ENCODE peak calls at places on chromosomes 4 and X, in nine cellular contexts. One of them, this sample, is unnamed.

GRCh38 chr4:16245241-16245640 is 19.0 kb upstream of the TAPT1 start:
- DNase-seq in T-helper 2 cell: no peak
- DNase-seq in lung microvascular endothelial cell: no peak
- DNase-seq in skeletal muscle cell: no peak
- DNase-seq in activated CD8-positive, alpha-beta memory T cell treated with anti-CD3 and anti-CD28 coated beads for 4 hours: no peak
- DNase-seq in NCI-H1092: no peak
- DNase-seq in PC-3: no peak
- DNase-seq in activated T-cell treated with anti-CD3 and anti-CD28 coated beads for 24 hours: no peak
- DNase-seq in NCI-H524: no peak
- DNase-seq in this sample: no peak

GRCh38 chr4:95095352-95095974 is 337.7 kb downstream of the BMPR1B start:
- DNase-seq in NCI-H524: peak; percentile 22
- DNase-seq in PC-3: peak; percentile 71
- DNase-seq in skeletal muscle cell: peak; percentile 25
- DNase-seq in activated T-cell treated with anti-CD3 and anti-CD28 coated beads for 24 hours: no peak
- DNase-seq in NCI-H1092: no peak
- DNase-seq in lung microvascular endothelial cell: peak; percentile 13
- DNase-seq in activated CD8-positive, alpha-beta memory T cell treated with anti-CD3 and anti-CD28 coated beads for 4 hours: no peak
- DNase-seq in T-helper 2 cell: no peak
- DNase-seq in this sample: no peak

GRCh38 chrX:29535212-29536162 is 679.9 kb upstream of the MAGEB2 start:
- DNase-seq in NCI-H1092: no peak
- DNase-seq in PC-3: peak; percentile 58
- DNase-seq in activated CD8-positive, alpha-beta memory T cell treated with anti-CD3 and anti-CD28 coated beads for 4 hours: no peak
- DNase-seq in activated T-cell treated with anti-CD3 and anti-CD28 coated beads for 24 hours: no peak
- DNase-seq in NCI-H524: no peak
- DNase-seq in T-helper 2 cell: no peak
- DNase-seq in skeletal muscle cell: no peak
- DNase-seq in lung microvascular endothelial cell: peak; percentile 40
- DNase-seq in this sample: no peak

GRCh38 chrX:17022205-17022604 is 75.7 kb downstream of the REPS2 start:
- DNase-seq in activated CD8-positive, alpha-beta memory T cell treated with anti-CD3 and anti-CD28 coated beads for 4 hours: no peak
- DNase-seq in activated T-cell treated with anti-CD3 and anti-CD28 coated beads for 24 hours: no peak
- DNase-seq in skeletal muscle cell: no peak
- DNase-seq in NCI-H524: peak; percentile 94
- DNase-seq in NCI-H1092: no peak
- DNase-seq in T-helper 2 cell: no peak
- DNase-seq in lung microvascular endothelial cell: peak; percentile 19
- DNase-seq in PC-3: no peak
- DNase-seq in this sample: no peak

GRCh38 chr4:2961411-2962098 is 1.7 kb downstream of the NOP14 start:
- DNase-seq in NCI-H524: peak; percentile 27
- DNase-seq in lung microvascular endothelial cell: no peak
- DNase-seq in T-helper 2 cell: no peak
- DNase-seq in skeletal muscle cell: no peak
- DNase-seq in activated T-cell treated with anti-CD3 and anti-CD28 coated beads for 24 hours: no peak
- DNase-seq in activated CD8-positive, alpha-beta memory T cell treated with anti-CD3 and anti-CD28 coated beads for 4 hours: no peak
- DNase-seq in PC-3: no peak
- DNase-seq in NCI-H1092: no peak
- DNase-seq in this sample: no peak

GRCh38 chr4:165208741-165209388 is 1.5 kb downstream of the KLHL2 start:
- DNase-seq in activated T-cell treated with anti-CD3 and anti-CD28 coated beads for 24 hours: no peak
- DNase-seq in lung microvascular endothelial cell: peak; percentile 36
- DNase-seq in activated CD8-positive, alpha-beta memory T cell treated with anti-CD3 and anti-CD28 coated beads for 4 hours: peak; percentile 8
- DNase-seq in PC-3: peak; percentile 29
- DNase-seq in NCI-H1092: peak; percentile 52
- DNase-seq in skeletal muscle cell: no peak
- DNase-seq in T-helper 2 cell: no peak
- DNase-seq in NCI-H524: no peak
- DNase-seq in this sample: no peak

GRCh38 chrX:1466971-1467561 is 14.4 kb upstream of the ASMTL start:
- DNase-seq in activated T-cell treated with anti-CD3 and anti-CD28 coated beads for 24 hours: no peak
- DNase-seq in NCI-H524: no peak
- DNase-seq in T-helper 2 cell: peak; percentile 71
- DNase-seq in lung microvascular endothelial cell: no peak
- DNase-seq in NCI-H1092: no peak
- DNase-seq in skeletal muscle cell: no peak
- DNase-seq in activated CD8-positive, alpha-beta memory T cell treated with anti-CD3 and anti-CD28 coated beads for 4 hours: no peak
- DNase-seq in PC-3: no peak
- DNase-seq in this sample: peak; percentile 67

GRCh38 chr4:52976523-52977230 is 114.6 kb downstream of the RASL11B start:
- DNase-seq in lung microvascular endothelial cell: no peak
- DNase-seq in T-helper 2 cell: no peak
- DNase-seq in PC-3: no peak
- DNase-seq in activated T-cell treated with anti-CD3 and anti-CD28 coated beads for 24 hours: no peak
- DNase-seq in NCI-H1092: no peak
- DNase-seq in NCI-H524: no peak
- DNase-seq in skeletal muscle cell: no peak
- DNase-seq in activated CD8-positive, alpha-beta memory T cell treated with anti-CD3 and anti-CD28 coated beads for 4 hours: no peak
- DNase-seq in this sample: no peak

GRCh38 chr4:182925298-182925738 is 8.1 kb upstream of the DCTD start:
- DNase-seq in activated T-cell treated with anti-CD3 and anti-CD28 coated beads for 24 hours: peak; percentile 24
- DNase-seq in PC-3: peak; percentile 77
- DNase-seq in lung microvascular endothelial cell: peak; percentile 74
- DNase-seq in activated CD8-positive, alpha-beta memory T cell treated with anti-CD3 and anti-CD28 coated beads for 4 hours: peak; percentile 38
- DNase-seq in skeletal muscle cell: no peak
- DNase-seq in NCI-H1092: peak; percentile 85
- DNase-seq in NCI-H524: peak; percentile 82
- DNase-seq in T-helper 2 cell: peak; percentile 39
- DNase-seq in this sample: peak; percentile 82

GRCh38 chr4:115090483-115091075 is 22.8 kb downstream of the NDST4 start:
- DNase-seq in lung microvascular endothelial cell: no peak
- DNase-seq in T-helper 2 cell: no peak
- DNase-seq in activated T-cell treated with anti-CD3 and anti-CD28 coated beads for 24 hours: no peak
- DNase-seq in PC-3: peak; percentile 58
- DNase-seq in NCI-H524: peak; percentile 40
- DNase-seq in NCI-H1092: peak; percentile 48
- DNase-seq in skeletal muscle cell: no peak
- DNase-seq in activated CD8-positive, alpha-beta memory T cell treated with anti-CD3 and anti-CD28 coated beads for 4 hours: no peak
- DNase-seq in this sample: no peak